ENCODE peak calls at places on chromosomes 6 and 20, in six cellular contexts. Y, C, Z, I, P and G are unnamed samples.

GRCh38 chr6:43724354-43724753 is 36.8 kb upstream of the MRPS18A start:
- DNase-seq in I (no peak), Z (no peak), C (no peak), P (no peak), Y (no peak), G (no peak)

GRCh38 chr20:24958506-24959385 is 9.7 kb downstream of the CST7 start:
- DNase-seq in P (peak; percentile 30), I (no peak), Y (no peak), C (no peak), Z (no peak), G (no peak)

GRCh38 chr6:137892271-137892708 is 25.2 kb downstream of the TNFAIP3 start:
- DNase-seq in I (peak; percentile 54), Y (no peak), Z (no peak), P (no peak), C (no peak), G (no peak)

GRCh38 chr6:120526576-120526975 is 807.7 kb downstream of the TBC1D32 start:
- DNase-seq in Y (no peak), C (no peak), Z (no peak), P (no peak), I (no peak), G (no peak)

GRCh38 chr6:137571854-137572253 is 77.7 kb upstream of the OLIG3 start:
- DNase-seq in C (no peak), I (peak; percentile 24), Z (peak; percentile 63), Y (peak; percentile 45), P (no peak), G (no peak)

GRCh38 chr6:5772634-5773230 is 234.0 kb downstream of the NRN1 start:
- DNase-seq in Y (no peak), Z (no peak), C (no peak), I (no peak), P (no peak), G (no peak)

GRCh38 chr6:21437583-21437982 is 156.0 kb upstream of the SOX4 start:
- DNase-seq in Y (no peak), Z (no peak), P (no peak), I (no peak), C (no peak), G (no peak)

GRCh38 chr20:25100914-25101313 is 19.0 kb upstream of the VSX1 start:
- DNase-seq in C (peak; percentile 33), Z (no peak), Y (no peak), I (peak; percentile 27), P (no peak), G (no peak)

GRCh38 chr6:125748534-125749111 is 809 bp upstream of the HEY2 start:
- DNase-seq in I (peak; percentile 25), P (no peak), Y (no peak), Z (no peak), C (peak; percentile 7), G (peak; percentile 48)

GRCh38 chr6:111788779-111789276 is 84.4 kb downstream of the FYN start:
- DNase-seq in Z (no peak), Y (no peak), I (no peak), P (no peak), C (no peak), G (no peak)

GRCh38 chr6:11711644-11711993 is 67.0 kb downstream of the ADTRP start:
- DNase-seq in C (no peak), Z (no peak), P (no peak), Y (no peak), I (no peak), G (no peak)

GRCh38 chr20:63560856-63561609 is 7.1 kb downstream of the FNDC11 start:
- DNase-seq in I (no peak), Y (no peak), Z (no peak), P (no peak), C (no peak), G (no peak)

GRCh38 chr6:166687538-166688259 is 60.6 kb upstream of the RPS6KA2 start:
- DNase-seq in P (no peak), I (no peak), Y (no peak), C (no peak), Z (no peak), G (peak; percentile 88)

GRCh38 chr6:12472601-12473038 is 182.5 kb downstream of the EDN1 start:
- DNase-seq in I (peak; percentile 75), Y (no peak), P (peak; percentile 56), C (peak; percentile 90), Z (peak; percentile 35), G (no peak)

GRCh38 chr6:121971886-121972285 is 427.6 kb upstream of the HSF2 start:
- DNase-seq in C (no peak), Y (no peak), Z (no peak), P (no peak), I (peak; percentile 31), G (no peak)

DNA sequence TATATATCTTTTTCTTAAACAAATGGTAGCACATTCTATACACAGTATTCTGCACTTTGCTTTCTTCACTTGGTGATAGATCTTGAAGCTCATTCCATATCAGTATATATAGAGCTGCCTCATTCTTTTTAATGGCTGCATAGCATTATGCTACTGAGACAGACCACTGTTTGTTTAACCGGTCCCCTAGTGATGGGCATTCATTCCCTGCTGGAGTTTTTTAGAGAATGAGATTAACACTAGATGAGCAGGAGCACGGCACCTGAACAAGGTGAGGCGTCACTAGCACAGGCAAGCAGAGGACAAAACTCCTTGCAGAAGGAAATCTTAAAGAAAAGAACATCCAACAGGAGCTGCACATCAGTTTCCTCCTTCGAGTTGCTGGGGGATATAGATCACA is 69.6 kb downstream of the GNAS-AS1 start:
- DNase-seq in Y (no peak), C (no peak), P (no peak), Z (no peak), I (no peak), G (no peak)
- H3K27me3 ChIP-seq in Y (peaks cover 8% of the 10 kb centered on the region), C (no peaks in the 10 kb centered on the region), P (peaks cover 30% of the 10 kb centered on the region), Z (no peaks in the 10 kb centered on the region), I (no peaks in the 10 kb centered on the region), G (peaks cover 4% of the 10 kb centered on the region)

GRCh38 chr6:33250731-33251130 is 20.9 kb downstream of the VPS52 start:
- DNase-seq in I (no peak), Z (no peak), C (no peak), Y (no peak), P (no peak), G (no peak)
- H3K4me3 ChIP-seq in I (no peak overlapping the region), Z (no peak overlapping the region), C (no peak overlapping the region), Y (no peak overlapping the region), P (no peak overlapping the region), G (no peak overlapping the region)

GRCh38 chr6:79004239-79004638 is 73.8 kb downstream of the PHIP start:
- DNase-seq in C (no peak), Y (no peak), P (no peak), Z (no peak), I (no peak), G (no peak)
- H3K36me3 ChIP-seq in C (no peaks in the 10 kb centered on the region), Y (peaks cover 12% of the 10 kb centered on the region), P (peaks cover 53% of the 10 kb centered on the region), Z (peaks cover 7% of the 10 kb centered on the region), I (peaks cover 26% of the 10 kb centered on the region), G (peaks cover 6% of the 10 kb centered on the region)

GRCh38 chr20:37426106-37426505 is 80.2 kb downstream of the SRC start:
- DNase-seq in I (no peak), Z (no peak), Y (no peak), P (no peak), C (no peak), G (no peak)
- H3K27me3 ChIP-seq in I (peaks cover 5% of the 10 kb centered on the region), Z (peaks cover 5% of the 10 kb centered on the region), Y (peaks cover 12% of the 10 kb centered on the region), P (peaks cover 24% of the 10 kb centered on the region), C (no peaks in the 10 kb centered on the region), G (no peaks in the 10 kb centered on the region)

DNA sequence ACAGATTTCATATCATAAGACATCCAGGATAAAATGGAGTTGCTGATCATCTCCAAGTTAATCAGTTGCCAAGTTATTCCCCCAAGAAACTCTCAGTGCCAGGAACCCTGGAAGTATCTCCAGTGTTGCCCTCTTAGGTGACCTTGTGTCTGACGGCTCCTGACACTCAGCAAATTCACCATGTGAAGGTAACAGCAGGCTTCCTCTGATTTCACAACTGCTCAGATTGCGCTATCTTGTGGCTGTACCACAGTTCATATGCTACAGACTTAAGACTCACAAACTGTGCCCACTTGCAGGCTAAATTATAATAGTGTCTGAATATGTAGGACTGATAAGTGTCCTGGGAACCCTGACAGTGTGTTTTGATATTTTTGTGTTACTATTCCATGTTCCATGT is 186.6 kb upstream of the OPRM1 start:
- DNase-seq in I (peak; percentile 21), P (no peak), C (no peak), Z (no peak), Y (no peak), G (no peak)
- H3K4me3 ChIP-seq in I (no peak overlapping the region), P (no peak overlapping the region), C (no peak overlapping the region), Z (no peak overlapping the region), Y (no peak overlapping the region), G (no peak overlapping the region)

GRCh38 chr6:90537723-90538407 is 49.0 kb downstream of the MAP3K7 start:
- DNase-seq in I (peak; percentile 43), Y (no peak), P (no peak), Z (no peak), C (no peak), G (no peak)

GRCh38 chr6:90537027-90537426 is 49.8 kb downstream of the MAP3K7 start:
- DNase-seq in I (peak; percentile 73), Z (no peak), Y (no peak), C (no peak), P (no peak), G (no peak)

GRCh38 chr6:90534337-90535025 is 52.4 kb downstream of the MAP3K7 start:
- DNase-seq in Z (no peak), I (no peak), C (no peak), Y (no peak), P (no peak), G (no peak)

GRCh38 chr6:90538651-90539050 is 48.2 kb downstream of the MAP3K7 start:
- DNase-seq in P (no peak), Z (peak; percentile 66), Y (no peak), I (peak; percentile 67), C (no peak), G (no peak)

GRCh38 chr6:90536516-90536915 is 50.4 kb downstream of the MAP3K7 start:
- DNase-seq in Y (no peak), P (no peak), Z (no peak), C (no peak), I (no peak), G (no peak)
- H3K36me3 ChIP-seq in Y (peaks cover 6% of the 10 kb centered on the region), P (peaks cover 50% of the 10 kb centered on the region), Z (peaks cover 4% of the 10 kb centered on the region), C (no peaks in the 10 kb centered on the region), I (peaks cover 9% of the 10 kb centered on the region), G (no peaks in the 10 kb centered on the region)

GRCh38 chr6:32267035-32267434 is 43.2 kb upstream of the NOTCH4 start:
- DNase-seq in Y (no peak), P (no peak), I (no peak), C (no peak), Z (no peak), G (no peak)
- H3K27me3 ChIP-seq in Y (no peaks in the 10 kb centered on the region), P (no peaks in the 10 kb centered on the region), I (no peaks in the 10 kb centered on the region), C (no peaks in the 10 kb centered on the region), Z (no peaks in the 10 kb centered on the region), G (no peaks in the 10 kb centered on the region)

DNA sequence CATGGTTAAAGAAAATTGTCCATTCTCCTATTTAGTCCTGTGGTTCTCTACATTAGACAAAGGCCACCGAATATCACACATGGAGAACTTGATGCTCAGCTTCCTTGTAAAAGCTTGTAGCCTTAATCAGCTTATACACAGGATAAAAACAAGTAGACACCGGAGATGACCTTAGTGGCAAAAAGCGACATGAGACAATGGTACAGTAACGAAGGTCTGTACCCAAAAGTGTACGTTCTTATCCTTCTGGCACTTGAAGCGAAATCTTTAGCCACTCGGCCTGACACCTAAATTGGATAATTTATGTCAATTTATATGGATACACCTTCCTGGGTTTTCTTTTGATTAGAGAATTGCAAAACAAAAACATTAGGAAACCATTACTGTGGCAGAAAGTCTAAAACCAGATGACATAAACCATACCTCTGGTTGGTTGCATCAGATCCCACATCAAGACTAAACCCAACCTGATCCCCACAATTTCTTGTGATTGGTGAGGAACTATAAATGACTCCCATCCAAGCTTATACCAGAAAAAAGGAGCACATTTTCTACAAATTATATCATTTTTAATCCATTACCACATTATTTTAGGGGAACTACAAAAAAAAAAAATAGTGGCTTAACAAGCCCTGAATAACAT is 6.1 kb downstream of the RBM39 start:
- DNase-seq in Y (no peak), P (no peak), Z (no peak), I (no peak), C (no peak), G (no peak)
- H3K4me3 ChIP-seq in Y (no peak overlapping the region), P (peak overlapping the region; percentile 1), Z (no peak overlapping the region), I (no peak overlapping the region), C (no peak overlapping the region), G (no peak overlapping the region)